ENCODE peak calls at places on chromosomes 1 and 21, in nine cellular contexts. L is AG10803, I is OCI-LY7, N is bronchial epithelial cell, M is GM12865, G is uterus, V is transverse colon, D is AG09309, P is HFF-Myc. A is an unnamed sample.

GRCh38 chr1:48039088-48040049 is 42.2 kb upstream of the TRABD2B start:
- DNase-seq in L (no peak), I (no peak), N (peak), M (peak), G (no peak), V (no peak), D (no peak), P (no peak), A (no peak)

GRCh38 chr1:156078728-156079127 is 3.5 kb downstream of the MEX3A start:
- DNase-seq in L (no peak), I (no peak), N (no peak), M (no peak), G (no peak), V (no peak), D (no peak), P (no peak), A (no peak)

GRCh38 chr1:172451002-172451443 is 7.2 kb upstream of the PIGC start:
- DNase-seq in L (no peak), I (no peak), N (peak), M (peak), G (no peak), V (no peak), D (no peak), P (no peak), A (no peak)

GRCh38 chr1:230977781-230978490 is 725 bp downstream of the TTC13 start:
- DNase-seq in L (no peak), I (peak), N (peak), M (peak), G (peak), V (peak), D (no peak), P (no peak), A (peak)

GRCh38 chr21:45535341-45536081 is 6.7 kb downstream of the SLC19A1 start:
- DNase-seq in L (no peak), I (no peak), N (no peak), M (no peak), G (peak), V (peak), D (no peak), P (no peak), A (no peak)

GRCh38 chr1:19974822-19975416 is 4.5 kb downstream of the PLA2G2A start:
- DNase-seq in L (peak), I (peak), N (peak), M (peak), G (no peak), V (peak), D (peak), P (peak), A (peak)

GRCh38 chr1:107862064-107862463 is 102.9 kb downstream of the VAV3 start:
- DNase-seq in L (no peak), I (peak), N (no peak), M (peak), G (no peak), V (no peak), D (no peak), P (no peak), A (peak)

GRCh38 chr1:225700164-225700740 is 47.3 kb upstream of the ENAH start:
- DNase-seq in L (peak), I (no peak), N (peak), M (no peak), G (no peak), V (no peak), D (peak), P (peak), A (no peak)

GRCh38 chr1:7300893-7301292 is 470.2 kb upstream of the VAMP3 start:
- DNase-seq in L (peak), I (no peak), N (peak), M (no peak), G (no peak), V (peak), D (no peak), P (peak), A (no peak)

GRCh38 chr1:14500041-14500440 is 98.4 kb upstream of the KAZN start:
- DNase-seq in L (no peak), I (no peak), N (no peak), M (no peak), G (no peak), V (peak), D (no peak), P (no peak), A (no peak)

GRCh38 chr21:36909901-36910561 is 56.4 kb downstream of the HLCS start:
- DNase-seq in L (peak), I (no peak), N (peak), M (peak), G (no peak), V (no peak), D (peak), P (peak), A (no peak)

GRCh38 chr1:19654886-19655717 is 9.6 kb upstream of the HTR6 start:
- DNase-seq in L (no peak), I (no peak), N (no peak), M (no peak), G (no peak), V (no peak), D (no peak), P (no peak), A (no peak)

GRCh38 chr1:50969611-50970507 is at the start of gene CDKN2C:
- DNase-seq in L (peak), I (peak), N (peak), M (peak), G (peak), V (peak), D (peak), P (no peak), A (peak)

GRCh38 chr1:89198081-89198480 is 661 bp downstream of the GBP4 start:
- DNase-seq in L (no peak), I (no peak), N (no peak), M (no peak), G (no peak), V (no peak), D (no peak), P (no peak), A (no peak)
- H3K4me3 ChIP-seq in L (no peak), I (no peak), N (no peak), M (peak), G (peak), V (peak), D (peak), P (no peak), A (no peak)

DNA sequence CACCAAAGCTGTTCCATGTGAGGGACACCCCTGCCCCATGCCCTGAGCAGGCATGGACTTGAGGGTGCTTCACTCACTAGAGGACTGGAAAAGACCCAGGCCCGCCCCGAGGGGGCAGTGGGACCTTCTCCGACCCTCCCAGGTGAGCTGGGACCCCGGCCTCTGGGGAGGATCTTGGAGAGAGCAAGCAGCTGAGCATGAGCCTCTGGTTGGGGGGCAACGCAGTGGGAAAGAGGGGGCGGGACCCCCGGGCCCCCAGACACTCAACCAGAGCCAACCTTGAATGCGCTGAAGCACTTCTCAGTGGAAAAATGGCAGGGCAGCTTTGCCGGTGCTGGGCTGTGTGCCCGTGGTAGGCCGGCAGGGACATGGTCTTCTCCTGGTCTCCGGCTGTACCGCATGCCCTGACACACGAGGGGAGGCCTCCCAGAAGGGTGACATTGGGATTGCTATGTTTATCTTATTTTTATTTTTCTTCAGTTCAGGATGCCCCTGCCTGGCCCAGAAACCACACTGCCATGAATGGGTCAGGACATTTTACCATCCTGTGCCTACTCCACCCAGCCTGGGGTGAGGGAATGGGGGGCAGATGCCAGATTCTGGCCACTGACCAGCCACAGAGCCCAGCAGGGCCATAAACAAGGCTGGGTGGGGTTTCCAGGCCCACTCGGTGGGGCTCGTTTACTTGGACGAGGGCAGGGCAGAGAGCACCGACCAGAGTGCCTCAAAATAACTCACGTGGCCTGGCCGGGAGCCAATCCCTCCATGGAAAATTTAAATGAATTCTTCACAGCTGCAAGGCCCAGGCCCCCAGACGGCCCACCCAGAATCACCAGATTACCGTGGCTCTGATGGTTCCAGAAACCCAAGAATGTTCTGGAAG is 17.2 kb upstream of the LAPTM5 start:
- DNase-seq in L (no peak), I (no peak), N (no peak), M (no peak), G (no peak), V (no peak), D (no peak), P (no peak), A (no peak)
- H3K4me3 ChIP-seq in L (no peak), I (no peak), N (no peak), M (no peak), G (no peak), V (no peak), D (no peak), P (no peak), A (no peak)

GRCh38 chr1:21526441-21526840 is 17.2 kb downstream of the ALPL start:
- DNase-seq in L (no peak), I (no peak), N (no peak), M (no peak), G (no peak), V (no peak), D (no peak), P (no peak), A (no peak)
- H3K4me3 ChIP-seq in L (no peak), I (no peak), N (no peak), M (no peak), G (no peak), V (no peak), D (no peak), P (no peak), A (no peak)

DNA sequence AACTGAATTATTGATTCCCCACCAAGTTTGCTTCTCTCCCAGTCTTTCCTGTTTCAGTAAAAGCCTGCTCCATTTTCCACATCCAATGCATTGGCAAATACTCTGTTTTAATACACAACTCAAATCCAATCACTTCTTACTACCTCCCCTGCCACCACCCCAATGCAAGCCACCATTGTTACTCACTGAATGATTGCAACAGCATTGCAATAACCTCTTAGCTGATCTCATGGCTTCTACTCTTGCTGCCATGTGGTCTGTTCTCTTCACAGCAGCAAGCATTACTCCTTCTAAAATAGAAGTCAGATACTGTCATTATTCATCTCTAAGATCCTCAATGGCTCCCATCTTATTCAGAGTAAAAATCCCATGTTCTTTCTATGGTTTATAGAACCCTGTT is 123.4 kb downstream of the ATP6V1G3 start:
- DNase-seq in L (peak), I (no peak), N (peak), M (no peak), G (no peak), V (no peak), D (peak), P (no peak), A (no peak)
- H3K4me3 ChIP-seq in L (no peak), I (no peak), N (no peak), M (no peak), G (no peak), V (no peak), D (no peak), P (no peak), A (no peak)